ENCODE peak calls at places on chromosomes 12 and 14, in four cellular contexts. S, X, L and Y are unnamed samples.

GRCh38 chr12:121718653-121719239 is 6.2 kb downstream of the TMEM120B start:
- DNase-seq in S (no peak), X (no peak), L (no peak), Y (no peak)

GRCh38 chr12:65720739-65721138 is 103.5 kb upstream of the HMGA2 start:
- DNase-seq in L (no peak), X (no peak), S (no peak), Y (no peak)

GRCh38 chr14:39217214-39217879 is 16.4 kb upstream of the MIA2 start:
- DNase-seq in L (no peak), S (no peak), X (no peak), Y (peak)

GRCh38 chr14:54599932-54600331 is 33.0 kb downstream of the SAMD4A start:
- DNase-seq in X (no peak), S (no peak), L (no peak), Y (no peak)

GRCh38 chr14:100981808-100982207 is 78.3 kb upstream of the RTL1 start:
- DNase-seq in L (no peak), X (no peak), S (no peak), Y (no peak)

GRCh38 chr12:31742891-31743290 is 14.1 kb upstream of the AMN1 start:
- DNase-seq in L (no peak), S (no peak), X (no peak), Y (peak)

GRCh38 chr12:97754306-97754705 is 291.7 kb downstream of the RMST start:
- DNase-seq in L (no peak), S (no peak), X (no peak), Y (no peak)

GRCh38 chr14:105315211-105315721 is 718 bp downstream of the PACS2 start:
- DNase-seq in L (peak), S (no peak), X (no peak), Y (no peak)

GRCh38 chr12:26150737-26151450 is 26.1 kb upstream of the BHLHE41 start:
- DNase-seq in L (no peak), X (no peak), S (no peak), Y (no peak)

GRCh38 chr14:84080961-84081360 is 1449.0 kb upstream of the FLRT2 start:
- DNase-seq in L (no peak), S (no peak), X (no peak), Y (no peak)

GRCh38 chr14:90625445-90625844 is 190.8 kb downstream of the TTC7B start:
- DNase-seq in X (no peak), S (no peak), L (no peak), Y (no peak)